ENCODE peak calls at places on chromosomes 4 and X, in nine cellular contexts. M, N, S, Y, K, F, X, G and I are unnamed samples.

GRCh38 chrX:107738768-107739167 is 36.8 kb downstream of the TSC22D3 start:
- DNase-seq in M (no peak), N (no peak), S (no peak), Y (no peak), K (no peak), F (peak; percentile 68), X (no peak), G (no peak), I (no peak)

GRCh38 chr4:74906771-74907170 is 26.1 kb upstream of the PARM1 start:
- DNase-seq in M (no peak), N (no peak), S (no peak), Y (no peak), K (no peak), F (no peak), X (no peak), G (no peak), I (no peak)

GRCh38 chrX:94576367-94577004 is 902.5 kb downstream of the FAM133A start:
- DNase-seq in M (no peak), N (no peak), S (no peak), Y (no peak), K (no peak), F (no peak), X (peak; percentile 11), G (no peak), I (no peak)

GRCh38 chr4:181863846-181864245 is 379.4 kb upstream of the TENM3 start:
- DNase-seq in M (no peak), N (no peak), S (no peak), Y (no peak), K (no peak), F (no peak), X (no peak), G (no peak), I (no peak)

GRCh38 chr4:2915789-2916188 is 47.4 kb downstream of the NOP14 start:
- DNase-seq in M (no peak), N (no peak), S (no peak), Y (no peak), K (no peak), F (no peak), X (no peak), G (no peak), I (no peak)

GRCh38 chrX:104255465-104255864 is 732 bp upstream of the ESX1 start:
- DNase-seq in M (peak; percentile 41), N (no peak), S (no peak), Y (peak; percentile 1), K (no peak), F (no peak), X (no peak), G (no peak), I (no peak)

GRCh38 chrX:13669246-13669689 is 16.3 kb downstream of the TCEANC start:
- DNase-seq in M (no peak), N (no peak), S (no peak), Y (peak; percentile 53), K (peak; percentile 79), F (no peak), X (no peak), G (peak; percentile 82), I (peak; percentile 70)

GRCh38 chrX:24673424-24673823 is 20.3 kb upstream of the POLA1 start:
- DNase-seq in M (no peak), N (no peak), S (no peak), Y (no peak), K (no peak), F (no peak), X (peak; percentile 17), G (no peak), I (no peak)

GRCh38 chrX:120316587-120317283 is 5.5 kb upstream of the TMEM255A start:
- DNase-seq in M (no peak), N (no peak), S (no peak), Y (no peak), K (no peak), F (no peak), X (no peak), G (no peak), I (no peak)

GRCh38 chrX:101398694-101399093 is 7.9 kb downstream of the RPL36A start:
- DNase-seq in M (no peak), N (no peak), S (no peak), Y (no peak), K (no peak), F (no peak), X (no peak), G (no peak), I (no peak)

GRCh38 chrX:9598344-9598743 is 133.5 kb downstream of the TBL1X start:
- DNase-seq in M (no peak), N (no peak), S (no peak), Y (peak; percentile 2), K (no peak), F (no peak), X (no peak), G (no peak), I (no peak)

GRCh38 chr4:86451560-86452322 is 91.9 kb upstream of the MAPK10 start:
- DNase-seq in M (no peak), N (no peak), S (no peak), Y (no peak), K (no peak), F (no peak), X (peak; percentile 45), G (no peak), I (no peak)

GRCh38 chr4:38512840-38513239 is 151.2 kb upstream of the KLF3 start:
- DNase-seq in M (no peak), N (no peak), S (no peak), Y (no peak), K (no peak), F (no peak), X (peak; percentile 50), G (no peak), I (no peak)

GRCh38 chr4:10023806-10024205 is 2.5 kb upstream of the SLC2A9 start:
- DNase-seq in M (no peak), N (no peak), S (peak; percentile 18), Y (no peak), K (no peak), F (no peak), X (no peak), G (no peak), I (no peak)

GRCh38 chr4:10023050-10023419 is 1.7 kb upstream of the SLC2A9 start:
- DNase-seq in M (no peak), N (no peak), S (no peak), Y (no peak), K (no peak), F (no peak), X (no peak), G (no peak), I (no peak)

GRCh38 chr4:10024303-10024702 is 3.0 kb upstream of the SLC2A9 start:
- DNase-seq in M (no peak), N (no peak), S (no peak), Y (no peak), K (no peak), F (no peak), X (no peak), G (no peak), I (no peak)

GRCh38 chr4:10020871-10021676 is at the start of gene SLC2A9:
- DNase-seq in M (no peak), N (no peak), S (peak; percentile 65), Y (peak; percentile 35), K (no peak), F (peak; percentile 76), X (no peak), G (peak; percentile 33), I (peak; percentile 71)

GRCh38 chr4:10022346-10023049 is 1.2 kb upstream of the SLC2A9 start:
- DNase-seq in M (no peak), N (no peak), S (no peak), Y (no peak), K (no peak), F (no peak), X (no peak), G (no peak), I (no peak)
- H3K4me1 ChIP-seq in M (no peaks in the 10 kb centered on the region), N (no peaks in the 10 kb centered on the region), S (peaks cover 44% of the 10 kb centered on the region), Y (peaks cover 6% of the 10 kb centered on the region), K (peaks cover 59% of the 10 kb centered on the region), F (peaks cover 68% of the 10 kb centered on the region), X (peaks cover 4% of the 10 kb centered on the region), G (peaks cover 11% of the 10 kb centered on the region), I (no peaks in the 10 kb centered on the region)

DNA sequence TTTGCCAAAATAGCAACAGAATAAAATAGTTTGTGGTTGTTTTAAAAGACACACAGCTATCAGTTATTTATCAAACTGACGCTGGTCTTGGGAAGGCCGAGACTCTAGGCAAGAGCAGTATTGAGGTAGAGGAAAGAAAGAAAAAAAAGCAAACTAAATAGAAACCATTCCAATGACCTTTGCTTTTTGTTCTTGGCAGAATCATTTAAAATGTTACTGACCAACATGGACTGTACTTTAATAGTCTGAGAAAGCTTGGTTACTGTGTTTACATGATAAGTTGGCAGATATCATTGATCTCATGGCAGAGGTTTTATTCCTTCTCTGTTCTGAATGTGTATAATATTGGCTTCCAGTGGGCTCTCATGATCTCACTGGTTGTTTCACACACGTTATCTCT is 11.9 kb downstream of the CWH43 start:
- DNase-seq in M (no peak), N (no peak), S (no peak), Y (no peak), K (no peak), F (no peak), X (no peak), G (no peak), I (no peak)
- TF ChIP-seq POLR2AphosphoS5 in M (no peak), N (no peak), S (no peak), Y (no peak), K (no peak), F (no peak), X (no peak), G (no peak), I (no peak)

DNA sequence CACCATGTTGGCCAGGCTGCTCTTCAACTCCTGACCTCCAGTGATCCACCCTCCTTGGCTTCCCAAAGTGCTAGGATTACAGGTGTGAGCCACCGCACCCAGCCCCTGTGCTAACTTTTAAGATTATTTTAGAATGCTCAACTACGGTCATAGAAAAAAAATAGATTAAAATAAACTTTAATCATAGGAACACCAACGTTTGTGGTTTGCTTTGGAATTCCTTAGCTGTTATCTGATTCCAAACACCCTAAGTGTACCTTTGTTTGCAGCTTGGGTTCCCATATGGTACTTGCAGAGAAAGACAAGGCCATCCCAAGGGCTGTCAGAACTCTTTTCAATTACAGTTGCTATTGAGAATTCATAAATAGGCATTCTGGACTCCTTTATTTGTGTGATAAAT is 90.1 kb upstream of the EFHC2 start:
- DNase-seq in M (no peak), N (no peak), S (no peak), Y (no peak), K (no peak), F (no peak), X (no peak), G (no peak), I (no peak)
- H3K4me1 ChIP-seq in M (no peaks in the 10 kb centered on the region), N (peaks cover 5% of the 10 kb centered on the region), S (no peaks in the 10 kb centered on the region), Y (no peaks in the 10 kb centered on the region), K (peaks cover 2% of the 10 kb centered on the region), F (no peaks in the 10 kb centered on the region), X (no peaks in the 10 kb centered on the region), G (no peaks in the 10 kb centered on the region), I (no peaks in the 10 kb centered on the region)

GRCh38 chr4:145618912-145619638 is at the start of gene MMAA:
- DNase-seq in M (peak; percentile 95), N (peak; percentile 32), S (peak; percentile 99), Y (peak; percentile 89), K (peak; percentile 97), F (peak; percentile 98), X (peak; percentile 94), G (peak; percentile 97), I (peak; percentile 95)
- TF ChIP-seq POLR2AphosphoS5 in M (peak; percentile 78), N (peak; percentile 90), S (peak; percentile 98), Y (peak; percentile 97), K (peak; percentile 94), F (peak; percentile 99), X (peak; percentile 95), G (peak; percentile 98), I (peak; percentile 99)

GRCh38 chrX:129622757-129623301 is 31.9 kb downstream of the APLN start:
- DNase-seq in M (no peak), N (no peak), S (no peak), Y (peak; percentile 85), K (no peak), F (no peak), X (peak; percentile 42), G (no peak), I (peak; percentile 49)
- H3K4me1 ChIP-seq in M (no peaks in the 10 kb centered on the region), N (no peaks in the 10 kb centered on the region), S (no peaks in the 10 kb centered on the region), Y (peaks cover 18% of the 10 kb centered on the region), K (no peaks in the 10 kb centered on the region), F (no peaks in the 10 kb centered on the region), X (no peaks in the 10 kb centered on the region), G (no peaks in the 10 kb centered on the region), I (no peaks in the 10 kb centered on the region)